ENCODE peak calls at places on chromosomes 4 and X, in five cellular contexts. Y is astrocyte of the cerebellum, M is type B pancreatic cell, X is B cell, O is left lung. P is an unnamed sample.

GRCh38 chrX:123230798-123231197 is 46.7 kb downstream of the GRIA3 start:
- DNase-seq in Y (no peak), M (no peak), X (no peak), O (no peak), P (no peak)

GRCh38 chrX:38282044-38282443 is 45.3 kb downstream of the RPGR start:
- DNase-seq in Y (no peak), M (no peak), X (no peak), O (no peak), P (no peak)

GRCh38 chr4:139234258-139234657 is 45.8 kb downstream of the MGARP start:
- DNase-seq in Y (no peak), M (no peak), X (no peak), O (no peak), P (no peak)

GRCh38 chrX:129934461-129934860 is 28.5 kb downstream of the UTP14A start:
- DNase-seq in Y (no peak), M (no peak), X (no peak), O (no peak), P (no peak)

GRCh38 chr4:1938027-1938426 is 66.8 kb downstream of the NSD2 start:
- DNase-seq in Y (no peak), M (no peak), X (no peak), O (no peak), P (no peak)

GRCh38 chr4:176788248-176788647 is 4.5 kb downstream of the VEGFC start:
- DNase-seq in Y (no peak), M (no peak), X (no peak), O (no peak), P (no peak)

GRCh38 chr4:14000091-14000814 is 372.7 kb upstream of the BOD1L1 start:
- DNase-seq in Y (no peak), M (no peak), X (no peak), O (no peak), P (no peak)

GRCh38 chr4:71497078-71497477 is 158.3 kb downstream of the SLC4A4 start:
- DNase-seq in Y (no peak), M (no peak), X (no peak), O (no peak), P (no peak)

GRCh38 chr4:109749388-109750082 is 19.7 kb upstream of the PLA2G12A start:
- DNase-seq in Y (no peak), M (no peak), X (no peak), O (no peak), P (no peak)

GRCh38 chr4:53629296-53629695 is 38.0 kb upstream of the LNX1 start:
- DNase-seq in Y (no peak), M (no peak), X (no peak), O (no peak), P (no peak)

GRCh38 chr4:126269106-126269505 is 954.4 kb downstream of the FAT4 start:
- DNase-seq in Y (no peak), M (no peak), X (no peak), O (no peak), P (no peak)

GRCh38 chrX:45233541-45233940 is 32.9 kb upstream of the DIPK2B start:
- DNase-seq in Y (no peak), M (no peak), X (no peak), O (no peak), P (no peak)

GRCh38 chr4:158778712-158779111 is 9.9 kb downstream of the FNIP2 start:
- DNase-seq in Y (no peak), M (no peak), X (no peak), O (no peak), P (no peak)

GRCh38 chrX:70452143-70452733 is 7.6 kb downstream of the DLG3 start:
- DNase-seq in Y (no peak), M (no peak), X (peak), O (peak), P (peak)

GRCh38 chr4:3201718-3202702 is 46.9 kb upstream of the MSANTD1 start:
- DNase-seq in Y (peak), M (no peak), X (peak), O (no peak), P (peak)

GRCh38 chrX:1673337-1673736 is 58.5 kb downstream of the ASMT start:
- DNase-seq in Y (no peak), M (no peak), X (peak), O (no peak), P (peak)

GRCh38 chr4:110134269-110134889 is 64.0 kb downstream of the ELOVL6 start:
- DNase-seq in Y (no peak), M (no peak), X (no peak), O (no peak), P (no peak)

GRCh38 chrX:46376246-46376885 is 168.9 kb downstream of the ZNF674 start:
- DNase-seq in Y (peak), M (no peak), X (no peak), O (no peak), P (peak)

GRCh38 chrX:136147966-136148365 is 633 bp downstream of the FHL1 start:
- DNase-seq in Y (no peak), M (no peak), X (no peak), O (no peak), P (no peak)

GRCh38 chr4:108620933-108621905 is 843 bp downstream of the RPL34 start:
- DNase-seq in Y (no peak), M (no peak), X (no peak), O (no peak), P (no peak)

DNA sequence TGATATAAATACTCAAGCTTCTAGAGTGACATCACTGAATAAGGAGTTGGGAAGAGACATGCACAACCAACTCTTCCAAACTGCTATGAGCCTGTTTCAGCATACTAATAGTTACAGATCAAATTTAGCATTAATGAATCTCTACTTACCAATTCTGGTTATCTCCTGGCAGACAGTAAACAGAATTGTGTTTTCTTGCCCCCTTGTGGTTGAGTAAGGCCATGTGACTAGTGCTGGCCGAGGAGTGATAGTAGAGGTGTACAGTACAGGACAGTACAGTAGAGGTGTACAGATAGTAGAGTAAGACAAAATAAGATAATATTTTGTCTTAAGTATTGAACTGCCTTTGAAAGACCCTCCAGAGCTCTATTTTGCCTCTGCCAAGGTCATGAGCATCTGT is 681.4 kb downstream of the GABRG1 start:
- DNase-seq in Y (peak), M (no peak), X (no peak), O (no peak), P (peak)
- TF ChIP-seq CTCF in Y (peak), M (peak), X (no peak), O (no peak), P (peak)

GRCh38 chr4:150411527-150411926 is 170.4 kb upstream of the MAB21L2 start:
- DNase-seq in Y (no peak), M (no peak), X (no peak), O (no peak), P (no peak)
- TF ChIP-seq CTCF in Y (no peak), M (peak), X (no peak), O (no peak), P (no peak)

DNA sequence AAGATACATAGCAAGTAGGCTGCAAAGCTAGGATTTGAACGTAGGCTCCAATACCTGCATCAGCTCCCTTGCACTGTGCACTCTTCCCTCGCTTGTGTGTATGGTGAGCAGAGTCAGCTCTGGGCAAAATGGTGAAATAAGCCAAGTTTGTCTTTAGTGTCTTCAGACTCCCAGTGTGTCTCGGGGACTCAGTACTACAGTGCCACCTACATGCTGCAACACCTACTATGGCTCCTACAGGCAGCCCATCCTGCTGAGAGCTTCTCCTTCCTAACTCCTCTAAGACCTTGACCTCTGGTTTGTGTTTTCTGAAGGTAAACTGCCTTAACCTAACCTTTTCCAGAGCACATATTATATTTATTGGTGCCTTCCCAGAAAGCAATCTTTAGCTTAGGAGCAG is 42.5 kb downstream of the RTL9 start:
- DNase-seq in Y (no peak), M (no peak), X (no peak), O (no peak), P (peak)
- TF ChIP-seq CTCF in Y (no peak), M (no peak), X (no peak), O (no peak), P (peak)

GRCh38 chr4:89949782-89950387 is 55.2 kb downstream of the MMRN1 start:
- DNase-seq in Y (no peak), M (no peak), X (peak), O (no peak), P (no peak)
- TF ChIP-seq CTCF in Y (peak), M (peak), X (peak), O (no peak), P (peak)

P was measured in GM12865.